ENCODE peak calls at places on chromosome 2, in ten cellular contexts. M, S, K, X, C, I, E, B, V and G are unnamed samples.

GRCh38 chr2:239095475-239095874 is 247.6 kb downstream of the TWIST2 start:
- DNase-seq in M (no peak), S (no peak), K (no peak), X (no peak), C (no peak), I (no peak), E (no peak), B (no peak), V (no peak), G (no peak)

GRCh38 chr2:8515864-8516533 is 165.9 kb upstream of the ID2 start:
- DNase-seq in M (no peak), S (peak), K (no peak), X (no peak), C (no peak), I (no peak), E (no peak), B (peak), V (no peak), G (no peak)

GRCh38 chr2:190627881-190628412 is 20.9 kb upstream of the NAB1 start:
- DNase-seq in M (no peak), S (peak), K (peak), X (peak), C (no peak), I (no peak), E (no peak), B (peak), V (peak), G (peak)

GRCh38 chr2:54499666-54500065 is 43.5 kb downstream of the SPTBN1 start:
- DNase-seq in M (no peak), S (no peak), K (no peak), X (no peak), C (no peak), I (peak), E (no peak), B (no peak), V (no peak), G (no peak)

GRCh38 chr2:231187736-231188505 is 10.5 kb upstream of the ARMC9 start:
- DNase-seq in M (no peak), S (no peak), K (no peak), X (peak), C (no peak), I (peak), E (peak), B (no peak), V (no peak), G (no peak)

GRCh38 chr2:168456526-168457176 is 579 bp downstream of the CERS6 start:
- DNase-seq in M (no peak), S (peak), K (peak), X (peak), C (no peak), I (peak), E (no peak), B (peak), V (peak), G (peak)

GRCh38 chr2:178761759-178762371 is 45.4 kb downstream of the TTN start:
- DNase-seq in M (no peak), S (peak), K (peak), X (peak), C (no peak), I (peak), E (peak), B (peak), V (peak), G (peak)

GRCh38 chr2:120499784-120500495 is 154.0 kb downstream of the INHBB start:
- DNase-seq in M (no peak), S (no peak), K (no peak), X (no peak), C (no peak), I (no peak), E (no peak), B (no peak), V (no peak), G (no peak)

GRCh38 chr2:164542584-164543021 is 78.7 kb downstream of the GRB14 start:
- DNase-seq in M (no peak), S (no peak), K (no peak), X (peak), C (no peak), I (peak), E (no peak), B (no peak), V (no peak), G (no peak)

GRCh38 chr2:159124931-159125467 is 156.6 kb downstream of the TANC1 start:
- DNase-seq in M (no peak), S (peak), K (no peak), X (no peak), C (no peak), I (peak), E (no peak), B (no peak), V (no peak), G (no peak)

GRCh38 chr2:171874963-171875362 is 19.1 kb downstream of the SLC25A12 start:
- DNase-seq in M (no peak), S (no peak), K (no peak), X (no peak), C (no peak), I (no peak), E (no peak), B (no peak), V (no peak), G (no peak)

GRCh38 chr2:10162586-10163497 is 40.3 kb downstream of the RRM2 start:
- DNase-seq in M (no peak), S (peak), K (peak), X (no peak), C (no peak), I (no peak), E (no peak), B (no peak), V (peak), G (peak)

GRCh38 chr2:66604911-66605310 is 170.0 kb downstream of the MEIS1 start:
- DNase-seq in M (no peak), S (no peak), K (no peak), X (no peak), C (no peak), I (no peak), E (no peak), B (no peak), V (no peak), G (no peak)